ENCODE peak calls at places on chromosomes 12 and 14, in nine cellular contexts. H, L, F, K, V, O, I, D and W are unnamed samples. For H3K4me1, the result is how much of the 10 kb centered on the place peaks cover.

GRCh38 chr12:1972260-1972659 is 32.0 kb downstream of the DCP1B start:
- DNase-seq in H (no peak), L (no peak), F (no peak), K (no peak), V (no peak), O (peak), I (no peak), D (peak), W (no peak)

GRCh38 chr14:61609143-61609851 is 86.0 kb upstream of the HIF1A start:
- DNase-seq in H (no peak), L (peak), F (peak), K (no peak), V (peak), O (peak), I (no peak), D (peak), W (no peak)

GRCh38 chr12:85310456-85311076 is 30.5 kb downstream of the ALX1 start:
- DNase-seq in H (peak), L (peak), F (no peak), K (peak), V (no peak), O (peak), I (no peak), D (peak), W (peak)

GRCh38 chr14:24783791-24784190 is 149.8 kb upstream of the GZMB start:
- DNase-seq in H (no peak), L (no peak), F (no peak), K (no peak), V (no peak), O (no peak), I (no peak), D (no peak), W (no peak)

GRCh38 chr12:104458645-104459555 is 2.2 kb downstream of the CHST11 start:
- DNase-seq in H (peak), L (peak), F (peak), K (no peak), V (peak), O (peak), I (peak), D (no peak), W (no peak)

GRCh38 chr12:62799766-62800406 is 135.1 kb downstream of the PPM1H start:
- DNase-seq in H (no peak), L (peak), F (no peak), K (no peak), V (no peak), O (no peak), I (no peak), D (peak), W (no peak)

GRCh38 chr14:74573421-74574091 is 38.5 kb downstream of the LTBP2 start:
- DNase-seq in H (no peak), L (peak), F (no peak), K (no peak), V (no peak), O (no peak), I (no peak), D (peak), W (no peak)

GRCh38 chr14:59836116-59836515 is 34.5 kb downstream of the RTN1 start:
- DNase-seq in H (no peak), L (no peak), F (no peak), K (no peak), V (no peak), O (no peak), I (no peak), D (peak), W (no peak)

GRCh38 chr14:34554540-34555250 is 15.2 kb upstream of the EAPP start:
- DNase-seq in H (peak), L (no peak), F (no peak), K (no peak), V (peak), O (peak), I (no peak), D (peak), W (peak)

GRCh38 chr12:78790148-78790547 is 74.4 kb upstream of the SYT1 start:
- DNase-seq in H (no peak), L (no peak), F (no peak), K (no peak), V (no peak), O (no peak), I (no peak), D (no peak), W (no peak)

GRCh38 chr12:84329933-84330332 is 582.7 kb downstream of the SLC6A15 start:
- DNase-seq in H (no peak), L (no peak), F (no peak), K (no peak), V (no peak), O (no peak), I (peak), D (peak), W (no peak)

GRCh38 chr14:92702441-92702918 is 45.9 kb downstream of the LGMN start:
- DNase-seq in H (no peak), L (no peak), F (no peak), K (no peak), V (no peak), O (no peak), I (no peak), D (no peak), W (peak)

GRCh38 chr12:107282628-107283027 is 189.3 kb upstream of the CRY1 start:
- DNase-seq in H (no peak), L (no peak), F (no peak), K (no peak), V (no peak), O (no peak), I (no peak), D (no peak), W (no peak)

GRCh38 chr12:49332891-49333371 is 4.1 kb downstream of the C1QL4 start:
- DNase-seq in H (no peak), L (peak), F (no peak), K (no peak), V (peak), O (no peak), I (peak), D (no peak), W (no peak)

GRCh38 chr12:24705741-24706358 is 243.1 kb downstream of the BCAT1 start:
- DNase-seq in H (peak), L (no peak), F (no peak), K (no peak), V (no peak), O (no peak), I (no peak), D (no peak), W (peak)

GRCh38 chr14:102234331-102235264 is 70.4 kb downstream of the MOK start:
- DNase-seq in H (no peak), L (no peak), F (no peak), K (no peak), V (no peak), O (no peak), I (no peak), D (no peak), W (no peak)

GRCh38 chr14:102238131-102238530 is 66.8 kb downstream of the MOK start:
- DNase-seq in H (no peak), L (no peak), F (no peak), K (no peak), V (no peak), O (no peak), I (no peak), D (peak), W (no peak)

GRCh38 chr14:102238766-102239165 is 66.2 kb downstream of the MOK start:
- DNase-seq in H (no peak), L (no peak), F (no peak), K (no peak), V (no peak), O (no peak), I (no peak), D (no peak), W (no peak)

GRCh38 chr14:102235275-102235897 is 69.6 kb downstream of the MOK start:
- DNase-seq in H (peak), L (peak), F (peak), K (peak), V (peak), O (peak), I (peak), D (peak), W (peak)

GRCh38 chr14:102236026-102236425 is 68.9 kb downstream of the MOK start:
- DNase-seq in H (no peak), L (no peak), F (no peak), K (no peak), V (no peak), O (no peak), I (no peak), D (no peak), W (no peak)
- TF ChIP-seq EZH2phosphoT487 in H (no peak), L (no peak), F (no peak), K (no peak), V (no peak), O (no peak), I (no peak), D (no peak), W (no peak)

GRCh38 chr14:76603713-76604112 is 157.6 kb upstream of the VASH1 start:
- DNase-seq in H (no peak), L (no peak), F (no peak), K (no peak), V (no peak), O (no peak), I (no peak), D (no peak), W (no peak)
- H3K4me2 ChIP-seq in H (no peak), L (no peak), F (no peak), K (no peak), V (no peak), O (no peak), I (no peak), D (no peak), W (no peak)

GRCh38 chr14:76919431-76919810 is 93.2 kb downstream of the LRRC74A start:
- DNase-seq in H (no peak), L (no peak), F (no peak), K (no peak), V (no peak), O (no peak), I (no peak), D (peak), W (no peak)

GRCh38 chr14:76917158-76917596 is 91.0 kb downstream of the LRRC74A start:
- DNase-seq in H (no peak), L (peak), F (peak), K (peak), V (peak), O (peak), I (peak), D (peak), W (peak)

GRCh38 chr14:76918176-76918750 is 92.1 kb downstream of the LRRC74A start:
- DNase-seq in H (no peak), L (no peak), F (no peak), K (no peak), V (peak), O (peak), I (peak), D (no peak), W (no peak)

GRCh38 chr14:76918751-76919421 is 92.7 kb downstream of the LRRC74A start:
- DNase-seq in H (no peak), L (peak), F (peak), K (peak), V (peak), O (peak), I (peak), D (peak), W (no peak)

GRCh38 chr14:76917759-76918175 is 91.6 kb downstream of the LRRC74A start:
- DNase-seq in H (no peak), L (no peak), F (no peak), K (no peak), V (no peak), O (peak), I (no peak), D (no peak), W (no peak)
- H3K4me1 ChIP-seq in H (under half), L (under half), F (under half), K (half or more), V (half or more), O (under half), I (half or more), D (half or more), W (under half)

DNA sequence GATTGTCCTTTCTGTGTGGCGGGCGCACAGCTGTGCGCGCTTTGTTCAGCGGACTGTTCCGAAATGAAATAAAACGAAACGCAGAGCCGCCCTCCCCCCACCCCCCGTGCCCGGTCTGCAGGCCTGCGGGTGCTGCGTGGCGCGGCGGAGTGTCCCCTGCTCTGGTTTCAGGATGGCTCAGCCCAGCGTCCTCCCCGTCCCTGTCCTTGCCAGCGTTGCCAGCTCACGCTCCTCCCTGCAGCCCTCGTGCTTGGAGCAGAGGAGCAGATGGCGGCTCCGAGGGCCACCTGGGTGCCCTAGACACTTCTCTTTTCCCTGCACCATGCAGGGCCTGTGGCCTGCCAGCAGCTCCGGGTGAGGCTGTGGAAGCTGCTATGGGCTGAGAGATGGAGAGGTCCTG is 17.5 kb upstream of the BEGAIN start:
- DNase-seq in H (no peak), L (no peak), F (no peak), K (no peak), V (no peak), O (no peak), I (no peak), D (no peak), W (no peak)
- TF ChIP-seq EZH2phosphoT487 in H (no peak), L (no peak), F (no peak), K (no peak), V (no peak), O (no peak), I (no peak), D (no peak), W (no peak)

DNA sequence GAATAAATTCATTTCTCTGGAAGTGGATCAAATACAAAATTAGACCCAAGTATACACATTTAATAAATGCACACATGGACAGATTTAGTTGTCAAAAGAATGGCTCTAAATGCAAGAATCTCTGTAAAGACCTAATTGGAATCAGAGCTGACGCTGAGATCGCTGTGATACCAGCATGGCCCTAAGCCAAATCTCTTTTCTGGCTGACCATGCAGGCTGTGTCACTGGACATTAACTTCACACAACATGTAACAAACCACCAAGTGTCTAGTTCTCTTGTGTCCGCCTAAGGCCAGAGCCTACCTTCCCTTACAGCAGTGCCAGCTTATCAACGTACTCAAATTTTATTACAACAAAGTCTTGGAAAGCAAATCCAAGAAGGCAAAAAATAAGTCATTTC is 127.5 kb downstream of the MED13L start:
- DNase-seq in H (no peak), L (no peak), F (no peak), K (no peak), V (peak), O (peak), I (no peak), D (no peak), W (no peak)
- H3K4me2 ChIP-seq in H (no peak), L (no peak), F (no peak), K (no peak), V (peak), O (no peak), I (no peak), D (no peak), W (no peak)

GRCh38 chr14:101875726-101876268 is 88.6 kb upstream of the DYNC1H1 start:
- DNase-seq in H (peak), L (no peak), F (no peak), K (no peak), V (no peak), O (peak), I (no peak), D (no peak), W (no peak)

GRCh38 chr14:101874001-101874400 is 90.4 kb upstream of the DYNC1H1 start:
- DNase-seq in H (no peak), L (no peak), F (no peak), K (no peak), V (no peak), O (no peak), I (no peak), D (no peak), W (no peak)

GRCh38 chr14:101876539-101876938 is 87.8 kb upstream of the DYNC1H1 start:
- DNase-seq in H (peak), L (no peak), F (no peak), K (no peak), V (peak), O (peak), I (peak), D (no peak), W (peak)

GRCh38 chr14:101873401-101873800 is 91.0 kb upstream of the DYNC1H1 start:
- DNase-seq in H (no peak), L (no peak), F (no peak), K (no peak), V (no peak), O (no peak), I (no peak), D (no peak), W (no peak)

GRCh38 chr14:101875041-101875725 is 89.2 kb upstream of the DYNC1H1 start:
- DNase-seq in H (peak), L (no peak), F (no peak), K (no peak), V (no peak), O (no peak), I (no peak), D (no peak), W (no peak)
- H3K4me1 ChIP-seq in H (under half), L (under half), F (under half), K (under half), V (under half), O (under half), I (under half), D (under half), W (half or more)

DNA sequence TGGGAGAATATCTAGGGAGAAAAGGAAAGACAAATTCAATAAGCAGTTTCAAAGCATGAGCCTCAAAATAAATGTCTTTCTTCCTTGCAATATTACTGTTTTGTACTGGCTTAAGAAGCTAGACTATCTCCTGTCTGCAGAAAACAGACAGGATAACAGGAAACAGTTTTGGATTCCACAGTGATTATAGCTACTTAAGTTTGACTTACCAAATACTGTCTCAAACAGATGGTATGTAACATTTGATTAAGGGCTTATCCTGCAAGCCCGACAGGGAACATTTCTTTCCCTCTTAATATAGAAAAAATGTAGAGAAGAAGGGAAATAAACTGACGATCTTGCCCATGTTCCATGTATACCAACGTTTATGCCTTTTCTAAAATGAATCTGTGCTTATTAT is 179.9 kb upstream of the EEA1 start:
- DNase-seq in H (no peak), L (no peak), F (no peak), K (no peak), V (no peak), O (peak), I (no peak), D (no peak), W (no peak)
- TF ChIP-seq EZH2phosphoT487 in H (no peak), L (no peak), F (no peak), K (no peak), V (no peak), O (no peak), I (no peak), D (no peak), W (no peak)

GRCh38 chr12:52260351-52261210 is 13.9 kb upstream of the KRT86 start:
- DNase-seq in H (no peak), L (no peak), F (peak), K (no peak), V (no peak), O (no peak), I (no peak), D (peak), W (no peak)
- H3K4me2 ChIP-seq in H (no peak), L (no peak), F (no peak), K (no peak), V (peak), O (no peak), I (no peak), D (no peak), W (no peak)

DNA sequence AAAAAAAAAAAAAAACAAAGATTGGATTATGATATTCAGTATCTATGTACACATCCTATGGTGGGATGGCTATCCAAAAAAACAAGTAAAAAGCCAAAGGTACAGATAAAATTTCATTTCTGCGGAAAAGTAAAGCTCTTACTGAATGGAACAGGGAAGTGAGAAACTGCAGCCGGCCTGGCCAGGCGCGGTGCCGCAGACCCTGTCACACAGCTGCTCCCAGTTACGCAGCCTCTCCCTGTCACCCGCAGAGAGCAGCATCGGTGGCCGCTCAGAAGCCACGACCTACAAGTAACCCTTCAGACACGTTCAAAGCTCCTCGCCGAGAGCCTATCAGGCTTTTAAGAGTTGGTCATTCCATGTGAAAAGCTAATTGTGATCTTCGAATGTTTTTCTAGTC is 10.9 kb upstream of the ANKLE2 start:
- DNase-seq in H (no peak), L (no peak), F (no peak), K (no peak), V (no peak), O (no peak), I (no peak), D (no peak), W (peak)
- H3K4me1 ChIP-seq in H (under half), L (under half), F (under half), K (under half), V (under half), O (under half), I (under half), D (under half), W (half or more)

GRCh38 chr12:124744659-124745467 is 118.8 kb downstream of the SCARB1 start:
- DNase-seq in H (peak), L (peak), F (no peak), K (peak), V (peak), O (peak), I (no peak), D (peak), W (peak)
- TF ChIP-seq EZH2phosphoT487 in H (no peak), L (no peak), F (no peak), K (no peak), V (no peak), O (no peak), I (no peak), D (no peak), W (no peak)